ENCODE peak calls at places on chromosomes 6 and 20, in eight cellular contexts. One of them, this sample, is unnamed.

GRCh38 chr6:21595265-21595950 is 1.9 kb downstream of the SOX4 start:
- DNase-seq in HepG2: no peak
- DNase-seq in sigmoid colon: peak
- DNase-seq in upper lobe of left lung: peak
- DNase-seq in suprapubic skin: peak
- DNase-seq in ovary: peak
- DNase-seq in transverse colon: peak
- DNase-seq in SK-N-SH: peak
- DNase-seq in this sample: peak

GRCh38 chr20:52410182-52410647 is 218.6 kb upstream of the ZFP64 start:
- DNase-seq in HepG2: no peak
- DNase-seq in sigmoid colon: no peak
- DNase-seq in upper lobe of left lung: no peak
- DNase-seq in suprapubic skin: peak
- DNase-seq in ovary: no peak
- DNase-seq in transverse colon: no peak
- DNase-seq in SK-N-SH: peak
- DNase-seq in this sample: no peak

GRCh38 chr6:116616757-116617093 is 446 bp downstream of the RSPH4A start:
- DNase-seq in HepG2: no peak
- DNase-seq in sigmoid colon: peak
- DNase-seq in upper lobe of left lung: peak
- DNase-seq in suprapubic skin: no peak
- DNase-seq in ovary: peak
- DNase-seq in transverse colon: peak
- DNase-seq in SK-N-SH: peak
- DNase-seq in this sample: no peak

GRCh38 chr6:159045826-159046225 is 1.0 kb upstream of the TAGAP start:
- DNase-seq in HepG2: no peak
- DNase-seq in sigmoid colon: no peak
- DNase-seq in upper lobe of left lung: no peak
- DNase-seq in suprapubic skin: no peak
- DNase-seq in ovary: no peak
- DNase-seq in transverse colon: no peak
- DNase-seq in SK-N-SH: no peak
- DNase-seq in this sample: no peak

GRCh38 chr6:64013061-64013410 is 377.4 kb downstream of the PHF3 start:
- DNase-seq in HepG2: no peak
- DNase-seq in sigmoid colon: no peak
- DNase-seq in upper lobe of left lung: no peak
- DNase-seq in suprapubic skin: no peak
- DNase-seq in ovary: no peak
- DNase-seq in transverse colon: no peak
- DNase-seq in SK-N-SH: peak
- DNase-seq in this sample: no peak

GRCh38 chr6:35392111-35392702 is 49.8 kb downstream of the PPARD start:
- DNase-seq in HepG2: peak
- DNase-seq in sigmoid colon: no peak
- DNase-seq in upper lobe of left lung: peak
- DNase-seq in suprapubic skin: peak
- DNase-seq in ovary: peak
- DNase-seq in transverse colon: peak
- DNase-seq in SK-N-SH: no peak
- DNase-seq in this sample: peak

GRCh38 chr6:157068691-157069228 is 254.6 kb downstream of the TMEM242 start:
- DNase-seq in HepG2: no peak
- DNase-seq in sigmoid colon: no peak
- DNase-seq in upper lobe of left lung: no peak
- DNase-seq in suprapubic skin: no peak
- DNase-seq in ovary: no peak
- DNase-seq in transverse colon: no peak
- DNase-seq in SK-N-SH: no peak
- DNase-seq in this sample: no peak

GRCh38 chr6:113347420-113347819 is 509.7 kb upstream of the MARCKS start:
- DNase-seq in HepG2: no peak
- DNase-seq in sigmoid colon: no peak
- DNase-seq in upper lobe of left lung: no peak
- DNase-seq in suprapubic skin: no peak
- DNase-seq in ovary: no peak
- DNase-seq in transverse colon: no peak
- DNase-seq in SK-N-SH: no peak
- DNase-seq in this sample: no peak

GRCh38 chr6:131822119-131822518 is 14.3 kb downstream of the ENPP1 start:
- DNase-seq in HepG2: no peak
- DNase-seq in sigmoid colon: no peak
- DNase-seq in upper lobe of left lung: no peak
- DNase-seq in suprapubic skin: no peak
- DNase-seq in ovary: no peak
- DNase-seq in transverse colon: no peak
- DNase-seq in SK-N-SH: no peak
- DNase-seq in this sample: no peak

GRCh38 chr6:54718541-54719023 is 128.0 kb upstream of the FAM83B start:
- DNase-seq in HepG2: no peak
- DNase-seq in sigmoid colon: no peak
- DNase-seq in upper lobe of left lung: no peak
- DNase-seq in suprapubic skin: no peak
- DNase-seq in ovary: no peak
- DNase-seq in transverse colon: peak
- DNase-seq in SK-N-SH: no peak
- DNase-seq in this sample: no peak

GRCh38 chr20:503048-503737 is 40.4 kb downstream of the CSNK2A1 start:
- DNase-seq in HepG2: no peak
- DNase-seq in sigmoid colon: no peak
- DNase-seq in upper lobe of left lung: no peak
- DNase-seq in suprapubic skin: no peak
- DNase-seq in ovary: no peak
- DNase-seq in transverse colon: no peak
- DNase-seq in SK-N-SH: no peak
- DNase-seq in this sample: no peak

GRCh38 chr6:150328744-150329400 is 39.9 kb upstream of the IYD start:
- DNase-seq in HepG2: no peak
- DNase-seq in sigmoid colon: no peak
- DNase-seq in upper lobe of left lung: no peak
- DNase-seq in suprapubic skin: no peak
- DNase-seq in ovary: no peak
- DNase-seq in transverse colon: no peak
- DNase-seq in SK-N-SH: no peak
- DNase-seq in this sample: no peak

GRCh38 chr6:43203029-43203717 is 21.2 kb downstream of the CUL9 start:
- DNase-seq in HepG2: no peak
- DNase-seq in sigmoid colon: peak
- DNase-seq in upper lobe of left lung: no peak
- DNase-seq in suprapubic skin: no peak
- DNase-seq in ovary: no peak
- DNase-seq in transverse colon: no peak
- DNase-seq in SK-N-SH: no peak
- DNase-seq in this sample: no peak

GRCh38 chr20:53871541-53871940 is 198.9 kb downstream of the BCAS1 start:
- DNase-seq in HepG2: no peak
- DNase-seq in sigmoid colon: no peak
- DNase-seq in upper lobe of left lung: no peak
- DNase-seq in suprapubic skin: no peak
- DNase-seq in ovary: no peak
- DNase-seq in transverse colon: no peak
- DNase-seq in SK-N-SH: no peak
- DNase-seq in this sample: no peak

GRCh38 chr6:106796754-106797153 is 167.4 kb downstream of the QRSL1 start:
- DNase-seq in HepG2: no peak
- DNase-seq in sigmoid colon: no peak
- DNase-seq in upper lobe of left lung: no peak
- DNase-seq in suprapubic skin: no peak
- DNase-seq in ovary: no peak
- DNase-seq in transverse colon: no peak
- DNase-seq in SK-N-SH: no peak
- DNase-seq in this sample: no peak

GRCh38 chr6:16402501-16402900 is 164.1 kb downstream of the GMPR start:
- DNase-seq in HepG2: no peak
- DNase-seq in sigmoid colon: no peak
- DNase-seq in upper lobe of left lung: no peak
- DNase-seq in suprapubic skin: no peak
- DNase-seq in ovary: peak
- DNase-seq in transverse colon: no peak
- DNase-seq in SK-N-SH: peak
- DNase-seq in this sample: no peak

GRCh38 chr6:100721256-100721655 is 159.9 kb downstream of the ASCC3 start:
- DNase-seq in HepG2: no peak
- DNase-seq in sigmoid colon: no peak
- DNase-seq in upper lobe of left lung: no peak
- DNase-seq in suprapubic skin: no peak
- DNase-seq in ovary: no peak
- DNase-seq in transverse colon: no peak
- DNase-seq in SK-N-SH: no peak
- DNase-seq in this sample: no peak

DNA sequence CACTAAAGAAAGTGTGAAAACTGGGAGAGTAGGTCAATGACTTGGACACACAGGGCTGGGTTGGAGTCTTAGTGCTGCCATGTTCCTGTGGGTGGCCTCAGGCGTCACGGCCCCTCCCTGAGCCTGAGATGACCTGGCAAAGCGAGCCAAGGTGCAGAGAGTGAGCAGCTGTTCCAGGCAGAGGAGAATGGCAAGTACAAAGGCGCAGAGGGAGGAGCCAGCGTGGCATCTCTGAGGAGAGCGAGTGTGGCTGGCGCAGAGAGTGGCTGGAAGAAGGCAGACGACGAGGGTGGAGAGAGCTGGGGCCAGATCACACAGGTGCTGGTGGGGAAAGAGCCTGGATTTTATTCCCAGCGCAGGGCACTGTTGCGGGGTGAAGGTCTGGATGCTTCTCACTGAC is 20.6 kb upstream of the CHMP4B start:
- DNase-seq in HepG2: no peak
- DNase-seq in sigmoid colon: peak
- DNase-seq in upper lobe of left lung: peak
- DNase-seq in suprapubic skin: no peak
- DNase-seq in ovary: no peak
- DNase-seq in transverse colon: peak
- DNase-seq in SK-N-SH: no peak
- DNase-seq in this sample: peak
- TF ChIP-seq EP300 in HepG2: no peak
- TF ChIP-seq EP300 in sigmoid colon: no peak
- TF ChIP-seq EP300 in upper lobe of left lung: no peak
- TF ChIP-seq EP300 in suprapubic skin: no peak
- TF ChIP-seq EP300 in ovary: no peak
- TF ChIP-seq EP300 in transverse colon: no peak
- TF ChIP-seq EP300 in SK-N-SH: no peak
- TF ChIP-seq EP300 in this sample: no peak

GRCh38 chr20:10555865-10556308 is 117.9 kb downstream of the JAG1 start:
- DNase-seq in HepG2: peak
- DNase-seq in sigmoid colon: no peak
- DNase-seq in upper lobe of left lung: no peak
- DNase-seq in suprapubic skin: no peak
- DNase-seq in ovary: no peak
- DNase-seq in transverse colon: no peak
- DNase-seq in SK-N-SH: no peak
- DNase-seq in this sample: no peak

GRCh38 chr20:10554285-10554684 is 119.2 kb downstream of the SLX4IP start:
- DNase-seq in HepG2: no peak
- DNase-seq in sigmoid colon: no peak
- DNase-seq in upper lobe of left lung: no peak
- DNase-seq in suprapubic skin: no peak
- DNase-seq in ovary: no peak
- DNase-seq in transverse colon: no peak
- DNase-seq in SK-N-SH: no peak
- DNase-seq in this sample: no peak

GRCh38 chr20:10553326-10553984 is 118.3 kb downstream of the SLX4IP start:
- DNase-seq in HepG2: peak
- DNase-seq in sigmoid colon: peak
- DNase-seq in upper lobe of left lung: no peak
- DNase-seq in suprapubic skin: no peak
- DNase-seq in ovary: peak
- DNase-seq in transverse colon: peak
- DNase-seq in SK-N-SH: peak
- DNase-seq in this sample: peak

GRCh38 chr20:10556519-10557083 is 117.2 kb downstream of the JAG1 start:
- DNase-seq in HepG2: no peak
- DNase-seq in sigmoid colon: no peak
- DNase-seq in upper lobe of left lung: no peak
- DNase-seq in suprapubic skin: no peak
- DNase-seq in ovary: no peak
- DNase-seq in transverse colon: no peak
- DNase-seq in SK-N-SH: no peak
- DNase-seq in this sample: no peak

DNA sequence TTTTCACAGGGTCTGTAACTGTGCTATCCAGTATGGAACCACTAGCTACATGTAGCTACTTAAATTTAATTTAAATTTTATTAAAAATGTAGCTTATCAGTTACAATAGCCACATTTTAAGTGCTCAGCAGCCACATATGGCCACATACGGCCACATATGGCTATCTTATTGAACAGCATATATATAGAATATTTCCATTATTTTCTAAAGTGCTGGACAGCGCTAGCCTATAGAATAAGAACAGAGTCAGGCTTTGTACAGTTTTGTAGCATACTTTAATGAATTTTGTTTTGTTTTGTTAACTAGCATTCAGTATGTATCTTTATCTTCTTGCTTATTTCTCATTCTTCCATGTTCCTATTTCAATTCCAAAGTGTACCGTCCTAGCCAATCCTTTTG is 118.4 kb downstream of the JAG1 start:
- DNase-seq in HepG2: no peak
- DNase-seq in sigmoid colon: no peak
- DNase-seq in upper lobe of left lung: no peak
- DNase-seq in suprapubic skin: no peak
- DNase-seq in ovary: no peak
- DNase-seq in transverse colon: no peak
- DNase-seq in SK-N-SH: no peak
- DNase-seq in this sample: no peak
- H3K27ac ChIP-seq in HepG2: peak
- H3K27ac ChIP-seq in sigmoid colon: no peak
- H3K27ac ChIP-seq in upper lobe of left lung: no peak
- H3K27ac ChIP-seq in suprapubic skin: no peak
- H3K27ac ChIP-seq in ovary: no peak
- H3K27ac ChIP-seq in transverse colon: no peak
- H3K27ac ChIP-seq in SK-N-SH: no peak
- H3K27ac ChIP-seq in this sample: no peak

GRCh38 chr6:105501246-105501645 is 98.4 kb upstream of the PREP start:
- DNase-seq in HepG2: no peak
- DNase-seq in sigmoid colon: no peak
- DNase-seq in upper lobe of left lung: no peak
- DNase-seq in suprapubic skin: no peak
- DNase-seq in ovary: no peak
- DNase-seq in transverse colon: no peak
- DNase-seq in SK-N-SH: no peak
- DNase-seq in this sample: no peak
- TF ChIP-seq EP300 in HepG2: no peak
- TF ChIP-seq EP300 in sigmoid colon: no peak
- TF ChIP-seq EP300 in upper lobe of left lung: no peak
- TF ChIP-seq EP300 in suprapubic skin: no peak
- TF ChIP-seq EP300 in ovary: no peak
- TF ChIP-seq EP300 in transverse colon: no peak
- TF ChIP-seq EP300 in SK-N-SH: no peak
- TF ChIP-seq EP300 in this sample: no peak

DNA sequence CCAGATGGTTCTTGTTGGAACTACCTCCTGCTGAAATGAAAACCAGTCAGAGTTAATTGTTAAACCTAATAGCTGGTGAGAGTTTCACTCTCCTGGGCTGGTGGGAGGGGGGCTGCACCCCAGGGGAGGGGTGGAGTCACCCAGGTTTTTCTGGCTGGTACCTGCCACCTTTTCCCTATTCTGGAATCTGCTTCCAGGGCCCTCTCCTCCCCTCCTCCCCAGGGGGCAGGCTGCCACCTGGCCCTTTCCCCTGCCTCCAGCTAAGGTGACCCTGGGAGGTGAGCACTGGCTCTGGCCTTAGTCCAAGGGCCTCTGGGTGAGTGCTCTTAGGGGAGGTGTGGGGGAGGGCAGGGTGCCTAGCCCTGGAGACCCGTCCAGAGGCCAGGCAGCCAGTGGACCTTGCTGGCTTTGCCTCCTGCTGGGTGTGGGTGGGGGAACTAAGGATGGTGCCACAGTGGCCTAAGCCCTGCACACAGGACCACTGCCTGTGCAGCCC is 48.8 kb upstream of the EPB41L1 start:
- DNase-seq in HepG2: no peak
- DNase-seq in sigmoid colon: no peak
- DNase-seq in upper lobe of left lung: peak
- DNase-seq in suprapubic skin: no peak
- DNase-seq in ovary: no peak
- DNase-seq in transverse colon: peak
- DNase-seq in SK-N-SH: no peak
- DNase-seq in this sample: peak
- H3K27ac ChIP-seq in HepG2: no peak
- H3K27ac ChIP-seq in sigmoid colon: no peak
- H3K27ac ChIP-seq in upper lobe of left lung: no peak
- H3K27ac ChIP-seq in suprapubic skin: no peak
- H3K27ac ChIP-seq in ovary: no peak
- H3K27ac ChIP-seq in transverse colon: peak
- H3K27ac ChIP-seq in SK-N-SH: no peak
- H3K27ac ChIP-seq in this sample: peak